ENCODE peak calls at places on chromosomes 6 and 20, in eight cellular contexts. O is CD4-positive, alpha-beta T cell; S is psoas muscle; A is pancreas; W is PC-3; U is Panc1; E is GM23338; Y is left lung. Z is an unnamed sample.

GRCh38 chr6:38579010-38579628 is 60.6 kb downstream of the BTBD9 start:
- ATAC-seq in O (no peak), S (no peak), A (no peak), W (peak; percentile 51), U (no peak), E (no peak), Y (no peak), Z (no peak)

GRCh38 chr6:148217051-148217450 is 125.6 kb upstream of the SASH1 start:
- ATAC-seq in O (no peak), S (no peak), A (no peak), W (no peak), U (no peak), E (no peak), Y (no peak), Z (no peak)

GRCh38 chr6:161226005-161226964 is 47.6 kb downstream of the AGPAT4 start:
- ATAC-seq in O (peak; percentile 64), S (no peak), A (peak; percentile 27), W (no peak), U (no peak), E (no peak), Y (peak; percentile 38), Z (no peak)

GRCh38 chr20:32494498-32495216 is 90.5 kb downstream of the NOL4L start:
- ATAC-seq in O (no peak), S (no peak), A (no peak), W (no peak), U (no peak), E (no peak), Y (no peak), Z (no peak)

GRCh38 chr6:14475306-14475705 is 357.7 kb downstream of the CD83 start:
- ATAC-seq in O (no peak), S (no peak), A (no peak), W (no peak), U (no peak), E (no peak), Y (no peak), Z (no peak)

GRCh38 chr6:141153563-141153962 is 979.2 kb upstream of the GJE1 start:
- ATAC-seq in O (peak; percentile 87), S (no peak), A (no peak), W (no peak), U (no peak), E (peak; percentile 85), Y (no peak), Z (no peak)

GRCh38 chr6:138545621-138545980 is 46.3 kb upstream of the NHSL1 start:
- ATAC-seq in O (no peak), S (peak; percentile 70), A (peak; percentile 78), W (no peak), U (no peak), E (peak; percentile 99), Y (peak; percentile 88), Z (peak; percentile 76)

GRCh38 chr6:161300823-161301222 is 27.0 kb upstream of the AGPAT4 start:
- ATAC-seq in O (no peak), S (no peak), A (no peak), W (no peak), U (no peak), E (no peak), Y (peak; percentile 38), Z (no peak)

GRCh38 chr6:117448732-117449131 is 23.0 kb upstream of the ROS1 start:
- ATAC-seq in O (no peak), S (peak; percentile 84), A (peak; percentile 24), W (peak; percentile 93), U (peak; percentile 73), E (no peak), Y (peak; percentile 80), Z (no peak)

GRCh38 chr6:82006027-82006738 is 241.4 kb downstream of the IBTK start:
- ATAC-seq in O (no peak), S (no peak), A (peak; percentile 57), W (peak; percentile 78), U (peak; percentile 69), E (peak; percentile 83), Y (peak; percentile 83), Z (no peak)

GRCh38 chr20:19889011-19889953 is 127.9 kb upstream of the NAA20 start:
- ATAC-seq in O (no peak), S (peak; percentile 66), A (peak; percentile 65), W (peak; percentile 29), U (peak; percentile 43), E (peak; percentile 44), Y (peak; percentile 26), Z (peak; percentile 50)

GRCh38 chr20:46584508-46584907 is 34.1 kb upstream of the OCSTAMP start:
- ATAC-seq in O (no peak), S (no peak), A (no peak), W (no peak), U (no peak), E (no peak), Y (no peak), Z (no peak)

GRCh38 chr20:46588532-46589509 is 38.4 kb upstream of the OCSTAMP start:
- ATAC-seq in O (no peak), S (no peak), A (peak; percentile 40), W (no peak), U (no peak), E (no peak), Y (no peak), Z (no peak)

GRCh38 chr20:46590453-46590852 is 40.0 kb upstream of the OCSTAMP start:
- ATAC-seq in O (no peak), S (no peak), A (no peak), W (no peak), U (no peak), E (no peak), Y (no peak), Z (no peak)

GRCh38 chr20:46586724-46587123 is 36.3 kb upstream of the OCSTAMP start:
- ATAC-seq in O (no peak), S (no peak), A (no peak), W (no peak), U (no peak), E (no peak), Y (no peak), Z (no peak)

DNA sequence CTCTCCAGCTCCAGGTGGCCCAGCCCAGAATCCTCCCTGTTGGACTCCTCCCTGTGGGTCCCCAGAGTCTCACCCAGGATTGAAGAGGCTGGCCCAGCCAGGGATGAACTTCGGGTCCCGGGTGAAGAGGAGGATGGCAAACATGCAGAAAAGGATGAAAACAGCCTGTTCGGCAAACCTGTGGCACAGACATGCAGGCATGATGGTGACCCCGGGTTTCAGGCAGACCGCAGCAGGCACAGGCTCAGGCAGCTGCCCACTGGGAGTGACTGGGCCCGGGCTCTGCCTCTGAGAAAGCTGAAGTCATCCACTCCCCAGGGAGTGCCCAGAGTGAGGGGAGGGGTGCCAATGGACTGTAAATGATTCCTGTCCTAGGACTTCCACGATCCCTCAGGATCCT is 37.5 kb upstream of the OCSTAMP start:
- ATAC-seq in O (no peak), S (no peak), A (no peak), W (no peak), U (no peak), E (no peak), Y (no peak), Z (no peak)
- H3K27ac ChIP-seq in O (no peak overlapping the region), S (no peak overlapping the region), A (no peak overlapping the region), W (no peak overlapping the region), U (no peak overlapping the region), E (no peak overlapping the region), Y (no peak overlapping the region), Z (no peak overlapping the region)

GRCh38 chr20:63434599-63435378 is 37.7 kb downstream of the KCNQ2 start:
- ATAC-seq in O (peak; percentile 77), S (peak; percentile 57), A (peak; percentile 43), W (peak; percentile 81), U (peak; percentile 74), E (peak; percentile 74), Y (peak; percentile 70), Z (no peak)
- H3K27ac ChIP-seq in O (peak overlapping the region; percentile 11), S (no peak overlapping the region), A (no peak overlapping the region), W (no peak overlapping the region), U (peak overlapping the region; percentile 65), E (peak overlapping the region; percentile 80), Y (no peak overlapping the region), Z (no peak overlapping the region)

GRCh38 chr20:50724112-50724724 is 7.2 kb upstream of the PARD6B start:
- ATAC-seq in O (no peak), S (no peak), A (no peak), W (no peak), U (peak; percentile 3), E (peak; percentile 14), Y (no peak), Z (no peak)
- H3K27ac ChIP-seq in O (no peak overlapping the region), S (peak overlapping the region; percentile 79), A (no peak overlapping the region), W (peak overlapping the region; percentile 72), U (peak overlapping the region; percentile 100), E (no peak overlapping the region), Y (peak overlapping the region; percentile 43), Z (peak overlapping the region; percentile 67)

DNA sequence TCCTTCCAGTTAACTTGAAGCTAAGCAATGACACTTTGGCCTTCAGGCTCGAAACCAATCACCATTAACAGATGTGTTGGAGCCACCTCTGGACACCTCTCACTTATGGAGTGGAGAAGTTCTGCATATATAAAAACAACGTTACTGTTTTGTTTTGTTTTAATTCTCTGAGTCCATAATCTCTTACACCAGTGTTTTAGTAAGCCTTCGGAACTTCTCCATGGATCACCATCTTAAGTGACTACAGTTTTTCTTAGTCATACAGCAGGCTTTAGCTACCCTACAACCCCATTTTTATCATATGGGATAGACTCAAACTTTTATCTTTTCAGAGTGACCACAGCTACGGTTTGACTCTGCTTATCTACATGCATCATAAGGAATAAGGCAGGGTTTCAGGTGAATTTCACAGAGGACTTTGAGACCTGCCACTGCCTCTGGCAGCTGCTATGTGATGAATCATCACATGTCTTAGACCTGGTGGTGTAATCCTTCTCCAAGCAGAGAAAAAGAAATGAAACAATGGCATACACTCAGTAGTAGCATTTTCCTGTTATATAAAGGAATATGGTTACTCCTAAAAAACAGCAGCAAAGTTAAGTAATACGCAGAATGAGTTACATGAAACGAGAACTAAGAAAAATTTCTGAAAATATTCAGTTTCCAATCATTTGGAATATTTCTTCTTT is 5.5 kb upstream of the HDDC2 start:
- ATAC-seq in O (no peak), S (peak; percentile 79), A (no peak), W (peak; percentile 31), U (no peak), E (no peak), Y (peak; percentile 16), Z (no peak)
- H3K27ac ChIP-seq in O (no peak overlapping the region), S (peak overlapping the region; percentile 64), A (no peak overlapping the region), W (no peak overlapping the region), U (no peak overlapping the region), E (no peak overlapping the region), Y (no peak overlapping the region), Z (no peak overlapping the region)

DNA sequence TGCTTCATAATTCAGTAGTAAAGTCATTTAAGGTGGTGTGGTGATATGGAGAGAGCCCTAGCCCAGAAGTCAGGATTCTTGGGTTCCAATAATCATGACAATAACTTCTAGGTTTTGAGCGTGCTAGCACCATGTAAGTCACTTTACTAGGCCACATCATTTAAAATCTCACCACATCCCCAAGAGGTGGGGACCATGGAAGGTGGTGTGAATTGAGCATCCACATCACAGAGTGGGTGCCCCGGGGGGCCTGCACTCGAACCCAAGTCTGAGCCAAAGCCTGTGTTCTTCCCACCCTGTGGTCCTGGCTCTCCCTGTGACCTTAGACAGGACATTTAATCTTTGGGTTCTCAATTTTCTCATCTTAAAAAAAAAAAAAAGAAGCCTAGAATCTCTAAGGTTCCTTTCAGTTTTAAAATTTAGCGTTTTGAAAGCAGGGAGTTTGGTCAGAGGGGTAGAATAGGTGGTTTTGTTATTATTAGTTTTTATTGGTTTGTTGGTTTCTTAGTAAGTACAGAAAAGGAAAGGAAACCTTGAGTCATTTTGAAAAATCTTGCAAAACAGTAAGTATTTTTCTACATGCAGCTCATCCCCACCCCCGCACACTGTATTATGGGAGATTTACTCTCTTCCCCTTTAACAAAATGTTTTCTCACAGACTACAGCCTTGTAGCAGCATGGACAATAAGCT is 26.4 kb downstream of the ARMC2 start:
- ATAC-seq in O (peak; percentile 47), S (no peak), A (peak; percentile 35), W (no peak), U (no peak), E (no peak), Y (peak; percentile 55), Z (no peak)
- H3K27ac ChIP-seq in O (no peak overlapping the region), S (peak overlapping the region; percentile 54), A (no peak overlapping the region), W (no peak overlapping the region), U (no peak overlapping the region), E (no peak overlapping the region), Y (peak overlapping the region; percentile 66), Z (peak overlapping the region; percentile 63)